ENCODE peak calls at places on chromosomes 1 and 21, in eight cellular contexts. One of them, this sample, is unnamed.
A peak's percentile ranks its signal among the peaks of the same experiment; 100 is the strongest.

GRCh38 chr1:96253281-96254035 is 468.1 kb upstream of the PTBP2 start:
- DNase-seq in endothelial cell: no peak
- DNase-seq in endodermal cell: no peak
- DNase-seq in heart left ventricle: no peak
- DNase-seq in AG10803: peak; percentile 88
- DNase-seq in AG04449: no peak
- DNase-seq in neural crest cell: no peak
- DNase-seq in heart right ventricle: no peak
- DNase-seq in this sample: no peak

GRCh38 chr1:116076831-116077230 is 34.4 kb upstream of the MAB21L3 start:
- DNase-seq in heart right ventricle: no peak
- DNase-seq in endodermal cell: no peak
- DNase-seq in endothelial cell: no peak
- DNase-seq in neural crest cell: no peak
- DNase-seq in AG04449: no peak
- DNase-seq in AG10803: peak; percentile 19
- DNase-seq in heart left ventricle: no peak
- DNase-seq in this sample: peak; percentile 18

GRCh38 chr21:44748621-44749020 is 37.2 kb upstream of the TSPEAR start:
- DNase-seq in neural crest cell: no peak
- DNase-seq in endothelial cell: no peak
- DNase-seq in heart right ventricle: no peak
- DNase-seq in heart left ventricle: no peak
- DNase-seq in endodermal cell: peak; percentile 93
- DNase-seq in AG04449: no peak
- DNase-seq in AG10803: no peak
- DNase-seq in this sample: no peak

GRCh38 chr1:10514490-10515235 is 39.9 kb downstream of the PEX14 start:
- DNase-seq in neural crest cell: no peak
- DNase-seq in endothelial cell: no peak
- DNase-seq in heart left ventricle: no peak
- DNase-seq in AG10803: peak; percentile 50
- DNase-seq in heart right ventricle: no peak
- DNase-seq in endodermal cell: no peak
- DNase-seq in AG04449: no peak
- DNase-seq in this sample: peak; percentile 16

GRCh38 chr1:14413809-14414208 is 184.7 kb upstream of the KAZN start:
- DNase-seq in AG04449: peak; percentile 14
- DNase-seq in heart left ventricle: no peak
- DNase-seq in endothelial cell: no peak
- DNase-seq in neural crest cell: no peak
- DNase-seq in heart right ventricle: no peak
- DNase-seq in endodermal cell: peak; percentile 5
- DNase-seq in AG10803: peak; percentile 89
- DNase-seq in this sample: no peak

GRCh38 chr1:170583186-170583585 is 51.2 kb downstream of the GORAB start:
- DNase-seq in endothelial cell: no peak
- DNase-seq in endodermal cell: no peak
- DNase-seq in neural crest cell: no peak
- DNase-seq in AG10803: no peak
- DNase-seq in AG04449: no peak
- DNase-seq in heart right ventricle: no peak
- DNase-seq in heart left ventricle: no peak
- DNase-seq in this sample: no peak

GRCh38 chr1:51192213-51192843 is 43.7 kb upstream of the RNF11 start:
- DNase-seq in neural crest cell: peak; percentile 75
- DNase-seq in heart left ventricle: no peak
- DNase-seq in heart right ventricle: peak; percentile 20
- DNase-seq in AG10803: peak; percentile 88
- DNase-seq in AG04449: peak; percentile 28
- DNase-seq in endothelial cell: peak; percentile 73
- DNase-seq in endodermal cell: peak; percentile 83
- DNase-seq in this sample: peak; percentile 73

GRCh38 chr1:157181258-157181657 is 43.1 kb upstream of the ETV3 start:
- DNase-seq in AG10803: no peak
- DNase-seq in heart left ventricle: no peak
- DNase-seq in endothelial cell: no peak
- DNase-seq in neural crest cell: no peak
- DNase-seq in heart right ventricle: no peak
- DNase-seq in endodermal cell: no peak
- DNase-seq in AG04449: no peak
- DNase-seq in this sample: no peak

GRCh38 chr1:42947965-42948732 is 10.5 kb downstream of the SLC2A1 start:
- DNase-seq in neural crest cell: no peak
- DNase-seq in AG04449: no peak
- DNase-seq in endothelial cell: no peak
- DNase-seq in heart right ventricle: no peak
- DNase-seq in endodermal cell: no peak
- DNase-seq in heart left ventricle: no peak
- DNase-seq in AG10803: no peak
- DNase-seq in this sample: no peak

GRCh38 chr1:220680085-220680687 is 10.0 kb upstream of the C1orf115 start:
- DNase-seq in neural crest cell: no peak
- DNase-seq in heart right ventricle: no peak
- DNase-seq in endothelial cell: peak; percentile 31
- DNase-seq in AG10803: peak; percentile 31
- DNase-seq in heart left ventricle: no peak
- DNase-seq in AG04449: no peak
- DNase-seq in endodermal cell: peak; percentile 64
- DNase-seq in this sample: peak; percentile 27

GRCh38 chr1:203569490-203570318 is 56.9 kb upstream of the ATP2B4 start:
- DNase-seq in endothelial cell: no peak
- DNase-seq in heart right ventricle: no peak
- DNase-seq in AG04449: no peak
- DNase-seq in heart left ventricle: no peak
- DNase-seq in neural crest cell: no peak
- DNase-seq in endodermal cell: peak; percentile 40
- DNase-seq in AG10803: no peak
- DNase-seq in this sample: peak; percentile 63

GRCh38 chr1:75522389-75522788 is 88.5 kb downstream of the SLC44A5 start:
- DNase-seq in endothelial cell: no peak
- DNase-seq in AG10803: no peak
- DNase-seq in endodermal cell: peak; percentile 52
- DNase-seq in heart right ventricle: no peak
- DNase-seq in neural crest cell: no peak
- DNase-seq in heart left ventricle: no peak
- DNase-seq in AG04449: no peak
- DNase-seq in this sample: no peak

GRCh38 chr1:211928222-211928856 is 97.8 kb upstream of the LPGAT1 start:
- DNase-seq in AG04449: no peak
- DNase-seq in endodermal cell: no peak
- DNase-seq in heart left ventricle: no peak
- DNase-seq in endothelial cell: no peak
- DNase-seq in heart right ventricle: no peak
- DNase-seq in neural crest cell: no peak
- DNase-seq in AG10803: no peak
- DNase-seq in this sample: no peak

GRCh38 chr1:219847215-219847855 is 81.0 kb downstream of the SLC30A10 start:
- DNase-seq in AG10803: no peak
- DNase-seq in heart right ventricle: no peak
- DNase-seq in AG04449: no peak
- DNase-seq in endodermal cell: no peak
- DNase-seq in endothelial cell: no peak
- DNase-seq in neural crest cell: no peak
- DNase-seq in heart left ventricle: no peak
- DNase-seq in this sample: no peak

DNA sequence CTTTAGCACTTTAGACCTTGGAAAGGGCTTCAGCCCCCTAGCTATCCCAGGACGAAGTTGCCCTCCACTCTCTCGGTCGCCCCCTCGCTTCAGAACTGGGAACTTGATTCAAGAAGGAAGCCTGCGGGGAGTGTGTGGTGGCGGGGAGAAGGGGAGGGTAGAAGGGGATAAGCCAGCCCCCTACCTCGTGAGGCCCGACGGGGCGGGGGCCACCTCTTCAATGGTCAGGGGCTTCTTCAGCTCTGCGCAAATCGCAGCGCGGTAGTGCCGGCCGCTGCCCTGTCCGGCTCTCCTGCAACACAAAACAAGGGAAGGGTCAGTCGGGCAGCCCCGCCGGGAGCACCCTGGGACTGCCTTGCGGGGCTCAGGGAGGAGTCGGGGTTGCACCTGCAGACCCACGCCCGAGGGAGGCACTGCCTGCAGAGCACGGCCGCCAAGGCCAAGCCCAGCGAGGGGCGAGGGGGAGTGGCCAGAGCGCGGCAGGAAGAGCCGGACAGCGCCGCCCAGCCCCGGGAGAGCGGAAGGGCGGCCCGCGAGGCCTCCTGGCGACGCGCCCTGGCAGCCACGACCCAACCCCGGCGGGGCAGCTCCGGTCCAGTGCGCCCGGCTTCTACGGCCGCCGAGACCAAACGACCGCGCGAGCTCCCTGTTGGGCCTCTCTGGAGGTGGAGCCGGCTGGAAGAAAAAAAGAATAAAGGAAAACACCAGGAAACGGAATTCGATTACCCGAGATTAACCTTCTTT is 56.2 kb upstream of the RASAL2 start:
- DNase-seq in heart right ventricle: peak; percentile 95
- DNase-seq in endothelial cell: peak; percentile 69
- DNase-seq in neural crest cell: peak; percentile 68
- DNase-seq in AG04449: no peak
- DNase-seq in heart left ventricle: peak; percentile 95
- DNase-seq in AG10803: peak; percentile 80
- DNase-seq in endodermal cell: peak; percentile 90
- DNase-seq in this sample: peak; percentile 24
- TF ChIP-seq CTCF in heart right ventricle: peak; percentile 73
- TF ChIP-seq CTCF in endothelial cell: peak; percentile 22
- TF ChIP-seq CTCF in neural crest cell: peak; percentile 53
- TF ChIP-seq CTCF in AG04449: peak; percentile 56
- TF ChIP-seq CTCF in heart left ventricle: peak; percentile 65
- TF ChIP-seq CTCF in AG10803: peak; percentile 59
- TF ChIP-seq CTCF in endodermal cell: peak; percentile 70
- TF ChIP-seq CTCF in this sample: peak; percentile 59

DNA sequence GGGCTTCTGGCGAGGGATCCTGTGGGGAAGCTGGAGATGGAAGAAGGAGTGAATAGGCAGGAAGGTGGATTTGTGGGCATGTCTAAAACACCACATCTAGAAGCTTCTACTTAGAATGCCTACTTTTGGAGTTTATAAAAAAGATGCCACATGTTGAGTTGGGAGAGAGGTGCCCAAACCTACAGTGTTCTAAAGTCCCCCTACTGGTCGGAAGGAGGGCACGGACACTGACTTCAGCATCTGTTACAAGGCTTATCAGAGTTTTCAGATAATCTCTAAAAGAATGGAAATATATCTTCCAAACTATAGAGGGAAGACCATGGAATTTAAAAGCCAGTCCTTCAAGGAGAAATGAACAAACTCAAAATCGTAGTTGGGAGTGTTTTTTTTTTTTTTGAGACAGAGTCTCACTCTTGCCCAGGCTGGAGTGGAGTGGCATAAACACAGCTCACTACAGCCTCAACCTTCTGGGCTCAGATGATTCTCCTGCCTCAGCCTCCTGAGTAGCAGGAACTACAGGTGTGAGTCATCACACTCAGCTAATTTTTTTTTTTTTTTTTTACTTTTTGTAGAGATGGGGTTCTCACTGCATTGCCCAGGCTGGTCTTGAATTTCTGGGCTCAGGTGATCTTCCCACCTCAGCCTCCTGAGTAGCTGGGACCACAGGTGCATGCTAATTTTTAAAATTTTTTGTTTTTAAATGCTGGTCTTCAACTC is 14.8 kb downstream of the IBA57 start:
- DNase-seq in heart right ventricle: no peak
- DNase-seq in AG04449: no peak
- DNase-seq in endothelial cell: no peak
- DNase-seq in endodermal cell: peak; percentile 53
- DNase-seq in heart left ventricle: no peak
- DNase-seq in AG10803: no peak
- DNase-seq in neural crest cell: no peak
- DNase-seq in this sample: no peak
- TF ChIP-seq CTCF in heart right ventricle: peak; percentile 28
- TF ChIP-seq CTCF in AG04449: no peak
- TF ChIP-seq CTCF in endothelial cell: no peak
- TF ChIP-seq CTCF in endodermal cell: peak; percentile 74
- TF ChIP-seq CTCF in heart left ventricle: no peak
- TF ChIP-seq CTCF in AG10803: peak; percentile 33
- TF ChIP-seq CTCF in neural crest cell: peak; percentile 55
- TF ChIP-seq CTCF in this sample: peak; percentile 53

GRCh38 chr21:34801519-34802132 is 132.8 kb downstream of the CLIC6 start:
- DNase-seq in endodermal cell: peak; percentile 79
- DNase-seq in neural crest cell: no peak
- DNase-seq in heart left ventricle: no peak
- DNase-seq in AG04449: no peak
- DNase-seq in AG10803: no peak
- DNase-seq in endothelial cell: peak; percentile 28
- DNase-seq in heart right ventricle: no peak
- DNase-seq in this sample: no peak
- TF ChIP-seq CTCF in endodermal cell: peak; percentile 85
- TF ChIP-seq CTCF in neural crest cell: peak; percentile 44
- TF ChIP-seq CTCF in heart left ventricle: no peak
- TF ChIP-seq CTCF in AG04449: no peak
- TF ChIP-seq CTCF in AG10803: peak; percentile 27
- TF ChIP-seq CTCF in endothelial cell: peak; percentile 20
- TF ChIP-seq CTCF in heart right ventricle: peak; percentile 22
- TF ChIP-seq CTCF in this sample: peak; percentile 53

GRCh38 chr1:48676822-48677221 is 99.9 kb downstream of the BEND5 start:
- DNase-seq in AG10803: no peak
- DNase-seq in endothelial cell: no peak
- DNase-seq in endodermal cell: no peak
- DNase-seq in heart left ventricle: no peak
- DNase-seq in AG04449: no peak
- DNase-seq in heart right ventricle: no peak
- DNase-seq in neural crest cell: no peak
- DNase-seq in this sample: no peak

GRCh38 chr1:48676376-48676775 is 100.3 kb downstream of the BEND5 start:
- DNase-seq in heart left ventricle: no peak
- DNase-seq in heart right ventricle: no peak
- DNase-seq in AG10803: no peak
- DNase-seq in neural crest cell: no peak
- DNase-seq in endodermal cell: no peak
- DNase-seq in endothelial cell: no peak
- DNase-seq in AG04449: no peak
- DNase-seq in this sample: no peak

GRCh38 chr1:48678684-48679083 is 98.0 kb downstream of the BEND5 start:
- DNase-seq in AG10803: no peak
- DNase-seq in heart left ventricle: no peak
- DNase-seq in heart right ventricle: no peak
- DNase-seq in endothelial cell: no peak
- DNase-seq in endodermal cell: no peak
- DNase-seq in AG04449: no peak
- DNase-seq in neural crest cell: no peak
- DNase-seq in this sample: no peak

GRCh38 chr1:48679107-48679506 is 97.6 kb downstream of the BEND5 start:
- DNase-seq in AG10803: no peak
- DNase-seq in neural crest cell: no peak
- DNase-seq in endothelial cell: no peak
- DNase-seq in heart right ventricle: no peak
- DNase-seq in AG04449: no peak
- DNase-seq in endodermal cell: no peak
- DNase-seq in heart left ventricle: no peak
- DNase-seq in this sample: no peak

GRCh38 chr1:48677306-48678287 is 99.1 kb downstream of the BEND5 start:
- DNase-seq in endothelial cell: peak; percentile 75
- DNase-seq in heart left ventricle: peak; percentile 77
- DNase-seq in heart right ventricle: peak; percentile 64
- DNase-seq in endodermal cell: peak; percentile 89
- DNase-seq in AG04449: peak; percentile 2
- DNase-seq in AG10803: peak; percentile 65
- DNase-seq in neural crest cell: peak; percentile 61
- DNase-seq in this sample: no peak
- TF ChIP-seq CTCF in endothelial cell: peak; percentile 63
- TF ChIP-seq CTCF in heart left ventricle: peak; percentile 49
- TF ChIP-seq CTCF in heart right ventricle: peak; percentile 75
- TF ChIP-seq CTCF in endodermal cell: peak; percentile 91
- TF ChIP-seq CTCF in AG04449: peak; percentile 70
- TF ChIP-seq CTCF in AG10803: peak; percentile 74
- TF ChIP-seq CTCF in neural crest cell: peak; percentile 79
- TF ChIP-seq CTCF in this sample: peak; percentile 51

GRCh38 chr1:224548676-224549075 is 67.4 kb upstream of the CNIH3 start:
- DNase-seq in AG10803: no peak
- DNase-seq in heart right ventricle: no peak
- DNase-seq in endodermal cell: no peak
- DNase-seq in heart left ventricle: no peak
- DNase-seq in AG04449: no peak
- DNase-seq in neural crest cell: no peak
- DNase-seq in endothelial cell: no peak
- DNase-seq in this sample: no peak
- TF ChIP-seq CTCF in AG10803: no peak
- TF ChIP-seq CTCF in heart right ventricle: no peak
- TF ChIP-seq CTCF in endodermal cell: no peak
- TF ChIP-seq CTCF in heart left ventricle: no peak
- TF ChIP-seq CTCF in AG04449: no peak
- TF ChIP-seq CTCF in neural crest cell: no peak
- TF ChIP-seq CTCF in endothelial cell: no peak
- TF ChIP-seq CTCF in this sample: no peak